ENCODE peak calls at places on chromosomes 3 and 15, in six cellular contexts. E is A549, N is H1, D is transverse colon, W is HCT116, H is stomach. B is an unnamed sample.

GRCh38 chr3:52041118-52041847 is 15.1 kb downstream of the DUSP7 start:
- DNase-seq in D (no peak), E (no peak), N (no peak), W (no peak), H (no peak), B (no peak)

GRCh38 chr15:33132722-33133345 is 61.7 kb downstream of the FMN1 start:
- DNase-seq in E (peak), D (peak), W (peak), N (peak), H (no peak), B (no peak)

GRCh38 chr15:49032601-49033145 is 13.6 kb downstream of the SECISBP2L start:
- DNase-seq in E (no peak), N (no peak), H (no peak), D (no peak), W (no peak), B (no peak)

GRCh38 chr3:144039661-144040060 is 68.0 kb downstream of the DIPK2A start:
- DNase-seq in H (no peak), E (no peak), D (no peak), W (no peak), N (no peak), B (no peak)

GRCh38 chr3:39665441-39665840 is 144.0 kb upstream of the MYRIP start:
- DNase-seq in D (no peak), W (no peak), H (no peak), E (no peak), N (no peak), B (no peak)

GRCh38 chr15:50971542-50971941 is 63.1 kb downstream of the AP4E1 start:
- DNase-seq in W (no peak), H (no peak), D (no peak), E (no peak), N (no peak), B (no peak)

GRCh38 chr3:54046677-54047214 is 75.6 kb upstream of the CACNA2D3 start:
- DNase-seq in E (no peak), D (no peak), N (no peak), W (no peak), H (peak), B (peak)

GRCh38 chr3:100069472-100069871 is 44.8 kb downstream of the FILIP1L start:
- DNase-seq in H (no peak), D (no peak), W (no peak), N (no peak), E (no peak), B (no peak)

GRCh38 chr3:184001761-184002160 is 15.9 kb downstream of the ABCC5 start:
- DNase-seq in N (no peak), D (no peak), E (no peak), W (no peak), H (no peak), B (no peak)

GRCh38 chr15:38254065-38254883 is 1.6 kb downstream of the SPRED1 start:
- DNase-seq in E (peak), D (peak), N (no peak), H (peak), W (peak), B (peak)

DNA sequence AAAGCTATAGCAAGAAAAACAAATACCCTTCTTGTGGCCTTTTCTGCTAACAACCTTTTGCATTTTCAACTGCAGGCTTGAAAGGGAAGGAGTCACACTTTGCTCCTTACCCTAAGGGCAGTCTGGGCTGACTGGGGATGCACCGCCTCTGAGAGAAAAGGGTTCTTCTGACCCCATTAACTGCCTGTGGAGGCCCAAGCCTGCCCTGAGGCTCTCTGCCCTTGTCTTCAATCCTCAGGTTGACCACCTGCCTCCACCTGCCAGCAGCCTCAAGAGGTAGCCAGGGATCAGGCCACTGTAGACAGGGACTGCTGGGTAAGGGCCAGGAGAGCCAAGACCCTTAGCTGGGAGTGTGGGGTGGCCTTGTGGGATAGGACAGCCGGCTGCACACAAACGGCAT is 93.8 kb downstream of the SQOR start:
- DNase-seq in D (no peak), E (no peak), W (no peak), H (no peak), N (no peak), B (no peak)
- TF ChIP-seq POLR2A in D (no peak), E (no peak), W (no peak), H (no peak), N (no peak), B (no peak)

GRCh38 chr3:47781326-47781684 is 388 bp downstream of the SMARCC1 start:
- DNase-seq in E (peak), H (peak), N (no peak), D (peak), W (no peak), B (peak)
- TF ChIP-seq POLR2A in E (no peak), H (no peak), N (no peak), D (no peak), W (no peak), B (no peak)

GRCh38 chr15:67089218-67090193 is 24.1 kb downstream of the SMAD3 start:
- DNase-seq in W (no peak), E (peak), N (no peak), D (no peak), H (no peak), B (no peak)
- TF ChIP-seq POLR2A in W (no peak), E (no peak), N (no peak), D (no peak), H (no peak), B (no peak)

GRCh38 chr15:40828447-40829036 is at the start of gene PPP1R14D:
- DNase-seq in W (no peak), E (no peak), D (peak), N (no peak), H (no peak), B (no peak)
- TF ChIP-seq POLR2A in W (no peak), E (no peak), D (peak), N (no peak), H (no peak), B (no peak)

B was measured in adrenal gland.